ENCODE peak calls at places on chromosomes 3 and 15, in ten cellular contexts. D, Q, F, G, L, U, C, T, A and Y are unnamed samples.
A peak's percentile ranks its signal among the peaks of the same experiment; 100 is the strongest.

GRCh38 chr15:39427705-39428104 is 153.2 kb upstream of the THBS1 start:
- DNase-seq in D (no peak), Q (no peak), F (no peak), G (no peak), L (no peak), U (no peak), C (no peak), T (no peak), A (no peak), Y (no peak)

GRCh38 chr3:145727416-145727930 is 433.5 kb downstream of the PLOD2 start:
- DNase-seq in D (no peak), Q (no peak), F (no peak), G (no peak), L (no peak), U (no peak), C (no peak), T (no peak), A (no peak), Y (no peak)

GRCh38 chr3:108175352-108175751 is 46.9 kb downstream of the IFT57 start:
- DNase-seq in D (no peak), Q (no peak), F (no peak), G (no peak), L (no peak), U (no peak), C (no peak), T (no peak), A (no peak), Y (no peak)

GRCh38 chr3:187767266-187768032 is 22.2 kb upstream of the BCL6 start:
- DNase-seq in D (no peak), Q (no peak), F (no peak), G (no peak), L (peak; percentile 46), U (peak; percentile 89), C (no peak), T (no peak), A (no peak), Y (no peak)

GRCh38 chr3:190360228-190360627 is 27.7 kb upstream of the CLDN16 start:
- DNase-seq in D (no peak), Q (no peak), F (no peak), G (no peak), L (no peak), U (no peak), C (no peak), T (no peak), A (no peak), Y (no peak)

GRCh38 chr3:89306535-89306934 is 199.1 kb downstream of the EPHA3 start:
- DNase-seq in D (no peak), Q (no peak), F (no peak), G (no peak), L (no peak), U (no peak), C (no peak), T (no peak), A (no peak), Y (no peak)

GRCh38 chr15:32867313-32867626 is 149.5 kb downstream of the GREM1 start:
- DNase-seq in D (no peak), Q (no peak), F (no peak), G (no peak), L (peak; percentile 66), U (peak; percentile 90), C (no peak), T (no peak), A (no peak), Y (no peak)

GRCh38 chr3:25080461-25080860 is 347.6 kb upstream of the RARB start:
- DNase-seq in D (no peak), Q (no peak), F (no peak), G (no peak), L (no peak), U (peak; percentile 36), C (no peak), T (no peak), A (no peak), Y (no peak)

GRCh38 chr3:177371903-177372302 is 174.6 kb upstream of the TBL1XR1 start:
- DNase-seq in D (no peak), Q (no peak), F (no peak), G (no peak), L (no peak), U (peak; percentile 39), C (no peak), T (no peak), A (no peak), Y (no peak)

GRCh38 chr15:66233487-66234415 is 19.8 kb downstream of the MEGF11 start:
- DNase-seq in D (no peak), Q (no peak), F (no peak), G (no peak), L (peak; percentile 30), U (peak; percentile 34), C (no peak), T (no peak), A (peak; percentile 66), Y (no peak)
- TF ChIP-seq CTCF in D (no peak), Q (no peak), F (peak; percentile 17), G (no peak), L (no peak), U (no peak), C (no peak), T (no peak), A (peak; percentile 77), Y (no peak)

DNA sequence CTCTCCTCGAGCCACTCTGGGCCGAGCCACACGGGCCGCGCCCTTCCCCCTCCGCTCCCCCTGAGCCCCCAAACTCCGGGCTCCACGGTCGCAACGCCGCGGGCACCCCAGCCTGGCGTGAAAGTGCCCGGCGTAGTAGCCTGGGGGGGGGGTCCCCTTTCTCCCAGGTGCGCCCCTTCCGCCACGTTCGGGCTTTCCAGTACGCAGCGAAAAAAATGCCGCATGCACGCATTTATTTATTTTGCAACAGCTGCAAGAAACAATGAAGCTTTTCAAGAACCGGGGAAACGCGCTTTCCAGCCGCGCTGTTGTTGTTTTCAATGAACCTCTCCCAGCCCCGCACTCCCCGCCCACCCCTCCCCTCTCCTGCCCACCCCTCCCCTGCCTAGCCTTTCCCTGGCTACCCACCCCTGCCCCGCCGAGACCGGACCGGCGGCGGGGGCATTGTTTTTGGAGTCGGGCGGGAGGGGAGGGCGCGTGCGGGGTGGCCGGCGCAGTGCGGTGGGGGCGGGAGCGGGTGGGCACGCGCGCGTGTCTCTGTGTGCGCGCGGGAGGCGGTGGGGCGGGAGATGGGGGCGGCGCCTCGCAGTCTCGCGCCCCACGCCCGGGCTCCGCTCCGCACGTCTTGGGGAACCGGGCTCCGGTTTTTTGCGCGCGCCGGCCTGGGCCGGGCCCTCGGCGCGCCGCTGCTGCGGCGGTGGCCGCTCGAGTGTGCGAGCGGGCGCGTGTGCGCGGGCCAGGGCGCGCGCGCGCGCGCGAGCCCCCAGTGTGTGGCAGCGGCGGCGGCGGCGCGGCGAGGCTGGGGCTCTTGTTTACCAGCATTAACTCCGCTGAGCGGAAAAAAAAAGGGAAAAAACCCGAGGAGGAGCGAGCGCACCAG is at the start of gene IGF1R:
- DNase-seq in D (no peak), Q (peak; percentile 82), F (no peak), G (peak; percentile 91), L (peak; percentile 78), U (peak; percentile 65), C (peak; percentile 89), T (peak; percentile 92), A (peak; percentile 86), Y (peak; percentile 95)
- TF ChIP-seq CTCF in D (peak; percentile 70), Q (no peak), F (no peak), G (no peak), L (peak; percentile 60), U (no peak), C (peak; percentile 88), T (no peak), A (no peak), Y (peak; percentile 53)

DNA sequence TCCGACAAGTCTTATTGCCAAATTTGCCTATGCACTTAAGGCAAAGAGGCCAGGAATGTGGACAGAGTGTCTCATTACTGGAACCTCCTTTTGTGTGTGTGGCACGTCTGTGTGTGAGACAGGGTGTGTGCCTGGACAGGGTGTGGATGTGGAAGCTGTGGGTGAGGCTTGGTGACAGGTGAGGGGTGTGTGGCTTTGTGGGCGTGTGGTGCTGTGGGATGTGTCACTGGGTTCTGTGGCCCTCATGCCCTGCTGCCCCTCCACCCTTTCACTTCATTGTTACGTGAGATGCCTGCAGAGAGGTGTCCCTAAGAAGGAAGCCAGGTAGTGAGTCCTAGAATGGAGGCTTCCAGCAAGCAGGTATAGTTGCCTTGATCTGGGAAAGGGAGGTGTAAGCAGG is 244.0 kb upstream of the CHRNA7 start:
- DNase-seq in D (no peak), Q (no peak), F (no peak), G (no peak), L (no peak), U (no peak), C (no peak), T (no peak), A (no peak), Y (no peak)
- TF ChIP-seq CTCF in D (no peak), Q (no peak), F (no peak), G (no peak), L (no peak), U (no peak), C (no peak), T (no peak), A (no peak), Y (no peak)

GRCh38 chr3:63656791-63657190 is 4.3 kb downstream of the SNTN start:
- DNase-seq in D (no peak), Q (no peak), F (no peak), G (no peak), L (peak; percentile 24), U (no peak), C (no peak), T (no peak), A (no peak), Y (no peak)

GRCh38 chr3:63655519-63655918 is 3.0 kb downstream of the SNTN start:
- DNase-seq in D (no peak), Q (no peak), F (no peak), G (no peak), L (no peak), U (no peak), C (no peak), T (no peak), A (no peak), Y (no peak)

GRCh38 chr3:63662011-63662410 is 9.5 kb downstream of the SNTN start:
- DNase-seq in D (no peak), Q (no peak), F (no peak), G (no peak), L (no peak), U (no peak), C (no peak), T (no peak), A (no peak), Y (no peak)

GRCh38 chr3:63662500-63662899 is 10.0 kb downstream of the SNTN start:
- DNase-seq in D (no peak), Q (no peak), F (no peak), G (no peak), L (peak; percentile 2), U (peak; percentile 44), C (no peak), T (no peak), A (peak; percentile 34), Y (no peak)

GRCh38 chr3:63661242-63661641 is 8.8 kb downstream of the SNTN start:
- DNase-seq in D (no peak), Q (no peak), F (no peak), G (no peak), L (peak; percentile 3), U (peak; percentile 18), C (no peak), T (no peak), A (no peak), Y (no peak)
- TF ChIP-seq CTCF in D (no peak), Q (no peak), F (no peak), G (no peak), L (no peak), U (no peak), C (peak; percentile 9), T (no peak), A (peak; percentile 52), Y (peak; percentile 50)